ENCODE peak calls at places on chromosome 1, in six cellular contexts. Q, E, U, N, M and W are unnamed samples.

GRCh38 chr1:227937531-227938145 is 10.1 kb downstream of the WNT9A start:
- DNase-seq in Q (no peak), E (no peak), U (no peak), N (no peak), M (no peak), W (peak)

GRCh38 chr1:15702722-15703550 is 18.8 kb downstream of the PLEKHM2 start:
- DNase-seq in Q (no peak), E (peak), U (no peak), N (no peak), M (no peak), W (no peak)

GRCh38 chr1:244642526-244642925 is 10.4 kb upstream of the DESI2 start:
- DNase-seq in Q (no peak), E (no peak), U (no peak), N (no peak), M (no peak), W (no peak)

GRCh38 chr1:197671920-197672319 is 103.4 kb downstream of the DENND1B start:
- DNase-seq in Q (no peak), E (no peak), U (no peak), N (no peak), M (no peak), W (no peak)

GRCh38 chr1:29408831-29409605 is 172.7 kb downstream of the PTPRU start:
- DNase-seq in Q (no peak), E (no peak), U (no peak), N (no peak), M (no peak), W (no peak)

GRCh38 chr1:16727190-16728111 is 12.9 kb upstream of the RNU1-4 start:
- DNase-seq in Q (peak), E (peak), U (peak), N (no peak), M (peak), W (peak)

GRCh38 chr1:61450454-61451213 is 274.3 kb downstream of the TM2D1 start:
- DNase-seq in Q (no peak), E (peak), U (no peak), N (no peak), M (no peak), W (no peak)

GRCh38 chr1:45348020-45348419 is 7.8 kb upstream of the MUTYH start:
- DNase-seq in Q (no peak), E (no peak), U (no peak), N (no peak), M (no peak), W (no peak)

GRCh38 chr1:113456967-113457366 is 66.7 kb downstream of the MAGI3 start:
- DNase-seq in Q (no peak), E (peak), U (no peak), N (peak), M (peak), W (no peak)